ENCODE peak calls at places on chromosome 6, in seven cellular contexts. J, O, P, F, G, B and E are unnamed samples.

GRCh38 chr6:32196682-32197616 is 4.5 kb upstream of the GPSM3 start:
- DNase-seq in J (no peak), O (peak), P (no peak), F (no peak), G (no peak), B (no peak), E (no peak)

GRCh38 chr6:85473748-85474147 is 23.9 kb downstream of the NT5E start:
- DNase-seq in J (no peak), O (no peak), P (no peak), F (no peak), G (no peak), B (no peak), E (no peak)

GRCh38 chr6:21935561-21936028 is 342.0 kb downstream of the SOX4 start:
- DNase-seq in J (peak), O (no peak), P (no peak), F (peak), G (no peak), B (peak), E (no peak)

GRCh38 chr6:151452750-151453427 is 963 bp upstream of the RMND1 start:
- DNase-seq in J (no peak), O (peak), P (no peak), F (no peak), G (no peak), B (peak), E (no peak)

GRCh38 chr6:40788661-40789111 is 201.5 kb upstream of the LRFN2 start:
- DNase-seq in J (no peak), O (no peak), P (peak), F (no peak), G (no peak), B (no peak), E (no peak)

GRCh38 chr6:131832363-131832762 is 24.5 kb downstream of the ENPP1 start:
- DNase-seq in J (no peak), O (no peak), P (no peak), F (no peak), G (no peak), B (no peak), E (no peak)

GRCh38 chr6:167469655-167470054 is 144.8 kb downstream of the TTLL2 start:
- DNase-seq in J (no peak), O (no peak), P (no peak), F (no peak), G (no peak), B (no peak), E (no peak)

GRCh38 chr6:131065112-131065823 is 2.2 kb upstream of the EPB41L2 start:
- DNase-seq in J (no peak), O (no peak), P (no peak), F (peak), G (no peak), B (peak), E (no peak)

GRCh38 chr6:92879526-92879925 is 539.8 kb downstream of the EPHA7 start:
- DNase-seq in J (no peak), O (no peak), P (no peak), F (no peak), G (no peak), B (no peak), E (no peak)

GRCh38 chr6:2971420-2972218 is at the start of gene SERPINB6:
- DNase-seq in J (no peak), O (peak), P (no peak), F (peak), G (peak), B (peak), E (peak)